ENCODE peak calls at places on chromosomes 5 and 9, in seven cellular contexts. One of them, this sample, is unnamed.

GRCh38 chr9:86821011-86821845 is 126.1 kb downstream of the GAS1 start:
- DNase-seq in ovary: no peak
- DNase-seq in AG04449: no peak
- DNase-seq in mammary epithelial cell: no peak
- DNase-seq in fibroblast of pulmonary artery: no peak
- DNase-seq in hepatocyte: no peak
- DNase-seq in GM20000: no peak
- DNase-seq in this sample: no peak

GRCh38 chr9:17075758-17076485 is 58.9 kb upstream of the CNTLN start:
- DNase-seq in ovary: no peak
- DNase-seq in AG04449: no peak
- DNase-seq in mammary epithelial cell: no peak
- DNase-seq in fibroblast of pulmonary artery: no peak
- DNase-seq in hepatocyte: no peak
- DNase-seq in GM20000: no peak
- DNase-seq in this sample: no peak

GRCh38 chr5:115522832-115523365 is 21.7 kb downstream of the FEM1C start:
- DNase-seq in ovary: no peak
- DNase-seq in AG04449: no peak
- DNase-seq in mammary epithelial cell: no peak
- DNase-seq in fibroblast of pulmonary artery: no peak
- DNase-seq in hepatocyte: no peak
- DNase-seq in GM20000: no peak
- DNase-seq in this sample: no peak

GRCh38 chr5:78765756-78766411 is 117.3 kb upstream of the LHFPL2 start:
- DNase-seq in ovary: no peak
- DNase-seq in AG04449: no peak
- DNase-seq in mammary epithelial cell: no peak
- DNase-seq in fibroblast of pulmonary artery: no peak
- DNase-seq in hepatocyte: peak
- DNase-seq in GM20000: no peak
- DNase-seq in this sample: no peak

GRCh38 chr5:115028557-115028956 is 141.2 kb downstream of the TRIM36 start:
- DNase-seq in ovary: no peak
- DNase-seq in AG04449: no peak
- DNase-seq in mammary epithelial cell: no peak
- DNase-seq in fibroblast of pulmonary artery: no peak
- DNase-seq in hepatocyte: no peak
- DNase-seq in GM20000: no peak
- DNase-seq in this sample: no peak

GRCh38 chr5:172623313-172623980 is 17.6 kb upstream of the NEURL1B start:
- DNase-seq in ovary: no peak
- DNase-seq in AG04449: no peak
- DNase-seq in mammary epithelial cell: no peak
- DNase-seq in fibroblast of pulmonary artery: no peak
- DNase-seq in hepatocyte: no peak
- DNase-seq in GM20000: no peak
- DNase-seq in this sample: no peak

GRCh38 chr9:131270171-131271015 is 5.9 kb downstream of the FAM78A start:
- DNase-seq in ovary: no peak
- DNase-seq in AG04449: no peak
- DNase-seq in mammary epithelial cell: no peak
- DNase-seq in fibroblast of pulmonary artery: peak
- DNase-seq in hepatocyte: no peak
- DNase-seq in GM20000: peak
- DNase-seq in this sample: no peak

GRCh38 chr9:99832558-99832864 is 10.8 kb downstream of the NR4A3 start:
- DNase-seq in ovary: no peak
- DNase-seq in AG04449: no peak
- DNase-seq in mammary epithelial cell: no peak
- DNase-seq in fibroblast of pulmonary artery: no peak
- DNase-seq in hepatocyte: no peak
- DNase-seq in GM20000: no peak
- DNase-seq in this sample: no peak

GRCh38 chr9:81597749-81598497 is 91.4 kb downstream of the TLE1 start:
- DNase-seq in ovary: no peak
- DNase-seq in AG04449: no peak
- DNase-seq in mammary epithelial cell: no peak
- DNase-seq in fibroblast of pulmonary artery: no peak
- DNase-seq in hepatocyte: no peak
- DNase-seq in GM20000: no peak
- DNase-seq in this sample: no peak

GRCh38 chr5:159359408-159359807 is 29.1 kb upstream of the IL12B start:
- DNase-seq in ovary: no peak
- DNase-seq in AG04449: no peak
- DNase-seq in mammary epithelial cell: no peak
- DNase-seq in fibroblast of pulmonary artery: no peak
- DNase-seq in hepatocyte: no peak
- DNase-seq in GM20000: no peak
- DNase-seq in this sample: no peak

GRCh38 chr5:150497274-150497988 is 10.5 kb upstream of the NDST1 start:
- DNase-seq in ovary: peak
- DNase-seq in AG04449: no peak
- DNase-seq in mammary epithelial cell: peak
- DNase-seq in fibroblast of pulmonary artery: peak
- DNase-seq in hepatocyte: peak
- DNase-seq in GM20000: no peak
- DNase-seq in this sample: peak

GRCh38 chr9:16335788-16336580 is 534.5 kb downstream of the BNC2 start:
- DNase-seq in ovary: peak
- DNase-seq in AG04449: peak
- DNase-seq in mammary epithelial cell: peak
- DNase-seq in fibroblast of pulmonary artery: peak
- DNase-seq in hepatocyte: peak
- DNase-seq in GM20000: no peak
- DNase-seq in this sample: peak

GRCh38 chr5:14265574-14265973 is 122.4 kb downstream of the TRIO start:
- DNase-seq in ovary: no peak
- DNase-seq in AG04449: peak
- DNase-seq in mammary epithelial cell: peak
- DNase-seq in fibroblast of pulmonary artery: peak
- DNase-seq in hepatocyte: no peak
- DNase-seq in GM20000: no peak
- DNase-seq in this sample: no peak

GRCh38 chr9:17480966-17481365 is 97.9 kb upstream of the SH3GL2 start:
- DNase-seq in ovary: peak
- DNase-seq in AG04449: no peak
- DNase-seq in mammary epithelial cell: no peak
- DNase-seq in fibroblast of pulmonary artery: no peak
- DNase-seq in hepatocyte: no peak
- DNase-seq in GM20000: no peak
- DNase-seq in this sample: no peak

GRCh38 chr9:91803970-91804752 is 145.9 kb downstream of the ROR2 start:
- DNase-seq in ovary: no peak
- DNase-seq in AG04449: no peak
- DNase-seq in mammary epithelial cell: no peak
- DNase-seq in fibroblast of pulmonary artery: no peak
- DNase-seq in hepatocyte: no peak
- DNase-seq in GM20000: no peak
- DNase-seq in this sample: no peak

GRCh38 chr5:76637490-76637889 is 14.3 kb upstream of the F2RL2 start:
- DNase-seq in ovary: no peak
- DNase-seq in AG04449: no peak
- DNase-seq in mammary epithelial cell: no peak
- DNase-seq in fibroblast of pulmonary artery: no peak
- DNase-seq in hepatocyte: no peak
- DNase-seq in GM20000: no peak
- DNase-seq in this sample: no peak

DNA sequence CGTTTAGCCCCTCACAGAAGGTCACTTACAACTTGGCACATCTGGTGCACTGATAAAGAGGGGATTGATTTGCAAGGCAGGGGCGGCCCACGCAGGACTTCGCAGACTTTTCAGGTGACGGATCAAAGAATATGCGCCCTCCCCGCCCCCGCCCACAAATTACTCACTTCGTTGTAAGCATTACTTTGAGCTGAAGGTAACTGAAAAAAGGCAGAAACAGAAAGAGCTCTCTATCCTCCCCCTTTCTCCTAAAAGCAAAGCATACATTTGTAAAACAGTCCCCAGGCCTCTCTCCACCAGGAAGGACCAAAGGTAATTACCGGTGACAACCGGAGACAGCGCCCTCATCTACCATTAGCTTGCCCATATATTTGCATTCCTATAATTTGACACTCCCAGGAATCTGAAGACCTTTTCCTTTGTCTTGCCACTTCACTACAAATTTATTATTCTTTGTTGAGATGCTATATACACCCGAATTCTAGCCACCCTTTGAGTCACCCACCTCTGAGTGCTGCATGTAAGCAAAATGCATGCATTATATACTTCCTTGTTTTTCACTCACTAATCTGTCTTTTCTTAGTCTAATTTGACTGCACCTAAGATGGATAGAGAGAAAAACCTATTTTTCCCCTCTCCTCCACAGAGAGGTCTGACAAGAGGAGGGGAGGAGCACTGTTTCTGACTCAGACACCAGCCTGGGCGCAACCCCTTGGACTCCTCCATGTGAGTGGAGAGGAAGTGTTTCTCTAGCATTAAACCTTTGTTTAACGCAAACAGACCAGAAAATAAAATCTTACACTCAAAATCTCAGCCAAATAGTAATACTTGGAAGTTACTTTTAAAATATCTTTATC is 74.7 kb upstream of the SPIN1 start:
- DNase-seq in ovary: no peak
- DNase-seq in AG04449: no peak
- DNase-seq in mammary epithelial cell: no peak
- DNase-seq in fibroblast of pulmonary artery: no peak
- DNase-seq in hepatocyte: no peak
- DNase-seq in GM20000: no peak
- DNase-seq in this sample: no peak
- TF ChIP-seq CTCF in ovary: no peak
- TF ChIP-seq CTCF in AG04449: no peak
- TF ChIP-seq CTCF in mammary epithelial cell: no peak
- TF ChIP-seq CTCF in fibroblast of pulmonary artery: no peak
- TF ChIP-seq CTCF in hepatocyte: no peak
- TF ChIP-seq CTCF in GM20000: no peak
- TF ChIP-seq CTCF in this sample: no peak

DNA sequence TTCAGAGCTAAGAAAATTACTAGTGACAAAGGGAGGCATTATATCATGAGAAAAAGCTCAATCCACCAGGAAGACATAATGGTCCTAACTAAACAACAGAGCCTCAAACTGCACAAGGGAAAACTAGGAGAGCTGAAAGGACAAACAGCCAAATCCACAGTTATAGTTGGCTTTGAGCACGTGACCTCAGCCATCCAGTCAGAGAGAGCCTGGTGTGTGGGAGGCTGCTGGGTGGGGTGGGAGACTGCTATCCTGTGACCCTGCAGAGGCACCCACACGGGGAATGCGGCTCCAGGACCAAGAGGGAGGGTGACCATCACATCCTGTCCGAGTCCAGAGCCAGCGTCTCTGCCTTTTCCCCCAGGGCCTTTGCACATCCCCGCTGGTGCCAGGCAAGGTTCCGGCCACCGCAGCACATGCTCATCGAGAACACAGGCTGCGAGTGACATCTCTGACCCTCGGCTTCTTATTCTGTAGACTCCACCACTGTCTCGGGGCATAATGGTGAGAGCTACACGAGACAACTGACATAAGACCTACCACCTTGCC is 145.1 kb downstream of the PHF2 start:
- DNase-seq in ovary: no peak
- DNase-seq in AG04449: no peak
- DNase-seq in mammary epithelial cell: no peak
- DNase-seq in fibroblast of pulmonary artery: no peak
- DNase-seq in hepatocyte: no peak
- DNase-seq in GM20000: no peak
- DNase-seq in this sample: no peak
- TF ChIP-seq CTCF in ovary: no peak
- TF ChIP-seq CTCF in AG04449: no peak
- TF ChIP-seq CTCF in mammary epithelial cell: no peak
- TF ChIP-seq CTCF in fibroblast of pulmonary artery: no peak
- TF ChIP-seq CTCF in hepatocyte: no peak
- TF ChIP-seq CTCF in GM20000: no peak
- TF ChIP-seq CTCF in this sample: no peak

DNA sequence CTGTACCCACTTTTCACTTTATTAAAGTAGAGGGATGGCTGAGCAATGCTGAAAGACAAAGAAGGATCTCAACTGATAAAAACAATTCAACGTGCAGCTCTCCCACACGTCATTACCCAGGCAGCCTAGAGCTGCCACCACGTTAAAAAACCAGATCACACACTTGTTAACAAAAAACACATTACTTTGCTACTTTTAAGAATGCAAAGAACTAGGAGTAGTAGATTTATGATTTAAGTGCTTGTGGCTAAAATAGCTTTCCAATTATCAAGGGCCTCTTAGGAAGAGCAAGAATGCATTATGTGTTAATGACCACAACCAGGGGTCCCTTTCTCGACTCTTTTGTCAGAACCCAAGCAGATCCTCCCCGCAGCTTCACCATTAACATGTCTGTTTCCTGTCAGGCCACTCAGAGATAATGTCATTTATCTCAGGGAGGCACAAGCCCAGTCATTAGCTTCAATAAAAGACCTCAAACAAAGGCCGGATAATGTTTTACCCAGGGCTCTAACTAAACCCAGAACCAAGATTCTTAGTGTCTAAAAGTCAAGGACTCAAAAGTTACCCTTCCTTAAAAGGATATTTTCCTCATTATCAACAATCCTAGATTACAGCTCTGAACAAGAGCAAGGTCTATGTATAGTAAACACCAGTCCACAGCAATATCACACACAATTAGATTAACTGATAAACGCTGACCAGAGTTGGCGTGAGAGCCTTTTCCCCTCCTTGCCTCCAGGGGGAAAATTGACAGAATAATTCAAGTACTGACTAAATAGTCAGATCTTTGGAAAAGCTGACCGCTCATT is 7.5 kb downstream of the ZNF608 start:
- DNase-seq in ovary: no peak
- DNase-seq in AG04449: no peak
- DNase-seq in mammary epithelial cell: no peak
- DNase-seq in fibroblast of pulmonary artery: no peak
- DNase-seq in hepatocyte: peak
- DNase-seq in GM20000: no peak
- DNase-seq in this sample: no peak
- TF ChIP-seq CTCF in ovary: no peak
- TF ChIP-seq CTCF in AG04449: no peak
- TF ChIP-seq CTCF in mammary epithelial cell: no peak
- TF ChIP-seq CTCF in fibroblast of pulmonary artery: no peak
- TF ChIP-seq CTCF in hepatocyte: peak
- TF ChIP-seq CTCF in GM20000: no peak
- TF ChIP-seq CTCF in this sample: no peak

DNA sequence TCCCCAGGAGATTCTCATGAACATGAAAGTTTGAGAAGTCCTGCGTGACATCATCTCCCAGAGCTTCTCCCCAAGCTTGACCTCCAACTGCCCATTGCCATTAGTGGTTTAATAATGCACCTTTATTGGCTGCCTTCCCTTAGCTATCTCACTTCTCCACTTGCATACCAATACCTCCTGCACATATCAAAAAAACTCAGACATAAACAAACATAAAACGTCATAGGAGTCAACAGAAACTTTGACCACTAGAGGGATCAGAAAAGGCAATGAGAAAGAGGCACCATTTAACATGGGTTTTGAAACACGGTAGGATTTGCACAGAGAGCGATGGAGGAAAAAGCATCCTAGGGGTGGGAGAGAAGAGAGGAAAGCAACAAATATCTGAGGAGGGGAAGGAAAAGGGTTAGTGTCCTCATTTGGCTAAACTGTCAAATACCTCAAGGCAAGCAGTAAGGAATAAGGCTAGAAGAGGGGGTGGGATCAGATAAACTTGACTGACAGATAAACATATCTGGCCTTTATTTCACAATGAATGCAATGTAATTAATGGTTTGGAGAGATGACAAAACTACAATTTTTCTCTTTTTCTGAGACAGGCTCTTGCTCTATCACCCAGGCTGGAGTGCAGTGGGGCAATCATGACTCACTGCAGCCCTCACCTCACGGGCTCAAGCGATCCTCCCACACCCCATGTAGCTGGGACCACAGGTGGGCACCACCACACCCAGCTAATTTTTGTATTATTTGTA is 27.0 kb downstream of the GNAQ start:
- DNase-seq in ovary: no peak
- DNase-seq in AG04449: no peak
- DNase-seq in mammary epithelial cell: no peak
- DNase-seq in fibroblast of pulmonary artery: peak
- DNase-seq in hepatocyte: peak
- DNase-seq in GM20000: no peak
- DNase-seq in this sample: no peak
- TF ChIP-seq CTCF in ovary: no peak
- TF ChIP-seq CTCF in AG04449: no peak
- TF ChIP-seq CTCF in mammary epithelial cell: peak
- TF ChIP-seq CTCF in fibroblast of pulmonary artery: peak
- TF ChIP-seq CTCF in hepatocyte: peak
- TF ChIP-seq CTCF in GM20000: no peak
- TF ChIP-seq CTCF in this sample: peak

This sample was measured in thoracic aorta.